ENCODE peak calls at places on chromosomes 12 and 14, in nine cellular contexts. L is psoas muscle, P is mesendoderm, H is heart right ventricle, Q is sigmoid colon, A is pancreas, G is uterus, D is SJSA1, V is upper lobe of right lung. N is an unnamed sample. For H3K4me1, the result is how much of the 10 kb centered on the place peaks cover.

GRCh38 chr12:30756074-30756473 is 1.3 kb upstream of the CAPRIN2 start:
- DNase-seq in L (peak), P (no peak), H (no peak), Q (peak), A (peak), G (peak), D (no peak), V (no peak), N (no peak)

GRCh38 chr12:49792181-49792970 is 35.8 kb downstream of the NCKAP5L start:
- DNase-seq in L (no peak), P (no peak), H (no peak), Q (peak), A (no peak), G (no peak), D (no peak), V (no peak), N (no peak)

GRCh38 chr14:68865542-68865941 is 72.7 kb upstream of the ZFP36L1 start:
- DNase-seq in L (no peak), P (no peak), H (no peak), Q (no peak), A (no peak), G (no peak), D (no peak), V (no peak), N (no peak)

GRCh38 chr12:2654741-2655140 is 140.0 kb upstream of the FKBP4 start:
- DNase-seq in L (no peak), P (no peak), H (no peak), Q (peak), A (no peak), G (no peak), D (no peak), V (peak), N (no peak)

GRCh38 chr12:107396991-107397390 is 288.6 kb upstream of the PWP1 start:
- DNase-seq in L (no peak), P (no peak), H (no peak), Q (no peak), A (no peak), G (no peak), D (no peak), V (no peak), N (no peak)

GRCh38 chr12:6753772-6754356 is 923 bp upstream of the MLF2 start:
- DNase-seq in L (no peak), P (no peak), H (no peak), Q (no peak), A (no peak), G (no peak), D (no peak), V (no peak), N (no peak)

GRCh38 chr12:89156324-89156723 is 196.0 kb downstream of the DUSP6 start:
- DNase-seq in L (no peak), P (no peak), H (no peak), Q (no peak), A (no peak), G (no peak), D (no peak), V (no peak), N (no peak)

GRCh38 chr12:12376636-12377448 is 20.0 kb downstream of the BORCS5 start:
- DNase-seq in L (no peak), P (peak), H (no peak), Q (no peak), A (no peak), G (no peak), D (peak), V (no peak), N (no peak)

GRCh38 chr14:22556990-22557623 is 31.9 kb downstream of the DAD1 start:
- DNase-seq in L (peak), P (peak), H (peak), Q (peak), A (peak), G (peak), D (peak), V (peak), N (peak)

GRCh38 chr12:123089631-123090353 is 61.1 kb downstream of the PITPNM2 start:
- DNase-seq in L (no peak), P (no peak), H (no peak), Q (no peak), A (no peak), G (no peak), D (peak), V (no peak), N (no peak)

GRCh38 chr14:58637391-58638230 is at the start of gene DACT1:
- DNase-seq in L (peak), P (peak), H (peak), Q (peak), A (peak), G (peak), D (no peak), V (peak), N (peak)

GRCh38 chr12:788288-788687 is 35.9 kb downstream of the WNK1 start:
- DNase-seq in L (no peak), P (no peak), H (no peak), Q (no peak), A (no peak), G (no peak), D (no peak), V (no peak), N (no peak)
- H3K4me1 ChIP-seq in L (under half), P (under half), H (half or more), Q (half or more), A (under half), G (under half), D (under half), V (under half), N (under half)

DNA sequence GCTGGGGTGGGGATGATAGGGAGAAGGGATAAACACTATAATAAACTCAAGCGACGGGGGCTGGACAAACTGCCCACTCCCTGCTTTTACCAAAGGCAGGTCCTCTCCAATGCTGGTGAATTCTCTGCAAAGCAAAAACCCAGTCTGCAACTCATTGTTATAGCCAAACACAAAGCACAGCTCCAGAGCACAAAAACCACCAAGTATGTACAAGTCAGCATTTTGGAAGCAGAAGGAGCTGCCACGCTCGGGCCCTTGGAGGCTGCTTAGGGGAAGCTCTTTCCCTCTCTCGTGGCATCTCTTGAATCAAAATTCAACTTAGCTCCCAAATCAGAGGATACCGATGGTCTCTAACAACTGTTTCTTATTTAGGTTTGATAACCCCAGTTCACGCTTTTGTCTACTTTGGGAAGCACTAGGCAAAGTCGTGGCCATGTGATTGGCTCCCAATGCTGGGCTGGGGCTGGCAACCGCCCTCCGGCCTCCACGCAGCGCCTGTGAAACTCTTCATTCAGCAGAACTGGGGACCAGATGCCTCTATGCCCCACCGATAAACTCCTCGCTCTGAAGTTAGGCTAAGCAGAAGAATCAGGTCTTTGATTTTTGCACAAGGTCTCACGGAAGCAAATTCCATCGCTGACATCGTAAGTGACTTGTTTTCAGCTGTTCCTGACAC is 158.5 kb upstream of the FOXN3 start:
- DNase-seq in L (no peak), P (no peak), H (no peak), Q (no peak), A (no peak), G (no peak), D (no peak), V (no peak), N (no peak)
- H3K4me3 ChIP-seq in L (no peak), P (no peak), H (no peak), Q (no peak), A (no peak), G (no peak), D (no peak), V (no peak), N (no peak)

GRCh38 chr12:92502417-92503028 is 200.3 kb upstream of the PLEKHG7 start:
- DNase-seq in L (no peak), P (peak), H (no peak), Q (no peak), A (peak), G (no peak), D (no peak), V (no peak), N (no peak)
- H3K4me1 ChIP-seq in L (under half), P (under half), H (under half), Q (under half), A (half or more), G (under half), D (under half), V (under half), N (under half)

GRCh38 chr12:113698505-113698858 is 226.8 kb upstream of the LHX5 start:
- DNase-seq in L (no peak), P (no peak), H (no peak), Q (no peak), A (no peak), G (no peak), D (no peak), V (no peak), N (no peak)

GRCh38 chr12:113689047-113689610 is 217.5 kb upstream of the LHX5 start:
- DNase-seq in L (no peak), P (no peak), H (no peak), Q (no peak), A (no peak), G (no peak), D (no peak), V (no peak), N (no peak)

GRCh38 chr12:113697646-113698504 is 226.2 kb upstream of the LHX5 start:
- DNase-seq in L (no peak), P (peak), H (no peak), Q (no peak), A (no peak), G (no peak), D (no peak), V (no peak), N (no peak)

GRCh38 chr12:113697104-113697503 is 225.4 kb upstream of the LHX5 start:
- DNase-seq in L (no peak), P (no peak), H (no peak), Q (no peak), A (no peak), G (no peak), D (no peak), V (no peak), N (no peak)

DNA sequence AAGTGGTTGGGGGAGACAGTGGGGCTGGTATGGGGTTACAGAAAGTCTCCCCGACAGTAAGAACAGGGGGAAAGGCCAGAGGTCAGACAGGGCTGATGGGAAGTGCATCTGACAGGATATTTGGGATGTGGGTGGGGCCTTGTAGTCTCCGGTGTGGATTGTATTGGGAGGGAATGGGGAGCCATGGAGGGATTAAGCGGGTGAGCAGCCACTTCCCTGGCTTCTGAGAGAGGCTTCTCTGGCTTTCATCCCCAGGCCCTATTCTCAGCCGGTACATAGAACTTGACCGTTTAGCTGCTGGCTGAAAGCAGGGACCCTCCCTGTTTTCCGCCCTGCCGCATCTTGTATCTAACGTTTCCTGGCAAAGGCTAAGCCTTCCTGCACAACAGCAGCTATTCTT is 222.0 kb upstream of the LHX5 start:
- DNase-seq in L (no peak), P (no peak), H (no peak), Q (no peak), A (no peak), G (no peak), D (no peak), V (no peak), N (no peak)
- H3K4me3 ChIP-seq in L (no peak), P (no peak), H (no peak), Q (no peak), A (no peak), G (no peak), D (no peak), V (no peak), N (no peak)

DNA sequence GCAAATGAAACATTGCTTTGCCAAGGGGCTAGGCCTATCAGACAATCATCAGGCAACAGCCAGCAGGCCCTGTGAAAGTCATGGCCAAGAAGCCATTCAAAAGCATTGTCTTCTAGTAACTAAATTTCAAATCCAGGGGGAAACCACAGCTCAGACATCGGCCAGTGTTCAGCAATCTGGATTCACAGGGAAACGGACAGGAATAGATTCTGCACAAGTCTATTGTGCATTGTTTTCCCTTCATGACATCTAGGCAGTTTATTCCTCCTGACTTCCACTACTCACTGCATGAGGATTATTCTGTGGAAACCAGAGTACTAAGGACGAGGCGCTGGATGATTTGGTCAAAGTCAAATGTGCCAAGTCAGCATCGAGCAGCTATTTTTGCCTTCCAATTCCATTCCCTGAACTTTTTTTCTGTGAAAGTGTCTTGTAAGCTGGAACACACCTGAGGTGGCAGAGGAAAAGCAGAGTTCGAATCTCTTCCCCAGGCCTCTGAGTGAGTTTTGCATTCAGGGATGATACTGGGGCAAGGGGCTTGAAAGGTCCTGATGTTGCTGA is 75.4 kb downstream of the VCPKMT start:
- DNase-seq in L (no peak), P (no peak), H (no peak), Q (no peak), A (no peak), G (no peak), D (no peak), V (no peak), N (no peak)
- H3K4me1 ChIP-seq in L (under half), P (under half), H (half or more), Q (half or more), A (under half), G (under half), D (half or more), V (under half), N (under half)

DNA sequence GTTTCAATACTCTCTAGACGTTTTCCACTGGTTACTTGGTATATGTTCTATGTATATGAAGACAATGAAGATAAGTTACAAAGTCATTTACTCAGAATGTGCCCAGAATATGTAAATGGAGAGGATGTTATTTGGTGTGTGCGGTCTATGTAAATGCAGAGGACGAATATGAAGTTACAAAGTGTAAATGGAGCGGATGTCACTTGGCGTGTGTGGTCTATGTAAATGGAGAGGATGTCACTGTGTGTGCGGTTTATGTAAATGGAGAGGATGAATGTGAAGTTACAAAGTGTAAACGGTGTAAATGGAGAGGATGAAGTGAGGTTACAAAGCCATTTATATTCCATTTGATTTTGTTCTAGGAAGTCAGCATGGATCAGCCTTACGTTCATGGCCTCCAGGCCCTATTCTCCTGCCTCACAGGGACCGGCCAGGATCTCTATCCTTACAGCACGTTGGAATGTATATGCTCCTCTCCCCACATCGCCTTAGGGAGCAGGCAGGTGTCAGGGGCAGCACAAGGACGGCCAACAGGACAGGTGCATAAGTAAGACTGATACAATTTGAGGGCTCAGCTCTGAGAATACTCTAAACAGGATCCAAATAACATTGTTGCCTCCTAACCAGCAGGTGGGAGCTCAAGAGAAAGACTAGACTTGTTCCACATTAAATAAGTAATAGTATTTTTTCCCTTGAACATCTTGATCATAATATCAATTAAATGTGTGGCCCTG is 42.4 kb downstream of the GLRX5 start:
- DNase-seq in L (no peak), P (no peak), H (no peak), Q (no peak), A (no peak), G (no peak), D (no peak), V (no peak), N (no peak)
- H3K4me3 ChIP-seq in L (no peak), P (no peak), H (no peak), Q (no peak), A (no peak), G (no peak), D (no peak), V (no peak), N (no peak)

GRCh38 chr14:61498811-61499210 is 177.4 kb downstream of the PRKCH start:
- DNase-seq in L (no peak), P (no peak), H (no peak), Q (no peak), A (no peak), G (no peak), D (peak), V (no peak), N (no peak)
- H3K4me1 ChIP-seq in L (under half), P (under half), H (under half), Q (under half), A (under half), G (under half), D (under half), V (under half), N (under half)

DNA sequence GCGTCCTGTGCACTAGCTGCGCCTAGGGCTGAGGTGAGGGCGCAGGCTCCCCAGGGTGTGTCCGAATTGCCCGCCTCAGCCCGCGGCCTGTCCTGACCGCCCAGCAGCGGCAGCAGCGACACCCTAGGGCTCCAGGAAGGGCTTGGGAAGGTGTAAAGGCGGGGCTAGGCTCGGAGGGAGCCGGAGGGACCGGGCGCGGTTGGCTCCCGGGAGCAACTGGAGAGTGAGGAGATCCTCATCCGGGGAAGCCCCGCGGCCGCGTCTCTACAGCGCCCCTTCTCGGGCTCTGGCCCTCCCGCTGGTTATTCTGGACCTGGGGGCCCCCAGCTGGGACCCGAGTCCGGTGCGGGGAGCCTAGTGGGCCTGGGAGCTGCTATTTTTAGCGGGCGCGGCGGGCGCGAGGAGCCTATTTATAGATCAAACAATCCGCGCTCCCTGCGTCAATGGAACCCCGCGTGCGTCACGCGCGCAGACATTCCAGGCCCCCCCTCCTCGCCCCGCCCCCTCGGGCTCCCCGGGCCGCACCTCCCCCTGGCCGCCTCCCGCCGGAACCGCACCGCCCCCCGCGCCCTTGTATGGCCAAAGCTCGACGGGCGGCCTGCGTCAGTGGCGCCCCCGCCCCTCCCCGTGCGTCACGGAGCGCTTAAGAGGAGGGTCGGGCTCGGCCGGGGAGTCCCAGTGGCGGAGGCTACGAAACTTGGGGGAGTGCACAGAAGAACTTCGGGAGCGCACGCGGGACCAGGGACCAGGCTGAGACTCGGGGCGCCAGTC is at the start of gene NR4A1:
- DNase-seq in L (peak), P (peak), H (peak), Q (peak), A (peak), G (peak), D (peak), V (peak), N (peak)
- H3K4me3 ChIP-seq in L (peak), P (peak), H (peak), Q (peak), A (peak), G (peak), D (peak), V (peak), N (peak)

GRCh38 chr12:124403273-124403672 is 108.4 kb downstream of the RFLNA start:
- DNase-seq in L (peak), P (no peak), H (peak), Q (peak), A (no peak), G (peak), D (no peak), V (no peak), N (no peak)
- H3K4me1 ChIP-seq in L (under half), P (under half), H (half or more), Q (half or more), A (under half), G (under half), D (under half), V (under half), N (under half)

GRCh38 chr12:75599061-75599460 is 87.7 kb upstream of the KRR1 start:
- DNase-seq in L (no peak), P (no peak), H (no peak), Q (no peak), A (no peak), G (no peak), D (no peak), V (no peak), N (no peak)

GRCh38 chr12:75603475-75603874 is 92.1 kb upstream of the KRR1 start:
- DNase-seq in L (no peak), P (no peak), H (no peak), Q (no peak), A (no peak), G (no peak), D (no peak), V (no peak), N (no peak)

GRCh38 chr12:75606146-75606545 is 94.7 kb upstream of the KRR1 start:
- DNase-seq in L (no peak), P (no peak), H (no peak), Q (no peak), A (no peak), G (no peak), D (no peak), V (no peak), N (no peak)

GRCh38 chr12:75600146-75600545 is 88.7 kb upstream of the KRR1 start:
- DNase-seq in L (no peak), P (no peak), H (no peak), Q (no peak), A (no peak), G (no peak), D (no peak), V (no peak), N (no peak)

GRCh38 chr12:75602111-75602510 is 90.7 kb upstream of the KRR1 start:
- DNase-seq in L (no peak), P (no peak), H (no peak), Q (no peak), A (no peak), G (no peak), D (no peak), V (no peak), N (no peak)
- H3K4me3 ChIP-seq in L (no peak), P (no peak), H (no peak), Q (no peak), A (no peak), G (no peak), D (no peak), V (no peak), N (no peak)